ENCODE peak calls at places on chromosomes 13 and 19, in eight cellular contexts. R is A549, U is spleen, A is left ventricle myocardium inferior, P is left lung, N is astrocyte, I is esophagus squamous epithelium, D is IMR-90. Z is an unnamed sample.

GRCh38 chr19:16883518-16883917 is 5.3 kb upstream of the F2RL3 start:
- DNase-seq in R (no peak), U (no peak), A (no peak), P (no peak), N (no peak), I (no peak), D (no peak), Z (no peak)

GRCh38 chr19:7260161-7260560 is 34.1 kb downstream of the INSR start:
- DNase-seq in R (no peak), U (no peak), A (no peak), P (no peak), N (no peak), I (no peak), D (no peak), Z (no peak)

GRCh38 chr19:44648536-44649370 is 5.0 kb downstream of the PVR start:
- DNase-seq in R (no peak), U (peak; percentile 18), A (peak; percentile 31), P (no peak), N (peak; percentile 33), I (no peak), D (peak; percentile 68), Z (no peak)

GRCh38 chr13:30526612-30527217 is 61.0 kb upstream of the HMGB1 start:
- DNase-seq in R (no peak), U (no peak), A (peak; percentile 18), P (peak; percentile 78), N (no peak), I (no peak), D (peak; percentile 25), Z (no peak)

GRCh38 chr13:22227895-22228294 is 557.0 kb downstream of the FGF9 start:
- DNase-seq in R (no peak), U (no peak), A (no peak), P (no peak), N (no peak), I (no peak), D (no peak), Z (no peak)

GRCh38 chr19:46907880-46908279 is 47.1 kb downstream of the ARHGAP35 start:
- DNase-seq in R (no peak), U (no peak), A (no peak), P (no peak), N (no peak), I (no peak), D (no peak), Z (no peak)

GRCh38 chr19:17488593-17489391 is 18.5 kb downstream of the SLC27A1 start:
- DNase-seq in R (peak; percentile 66), U (peak; percentile 89), A (peak; percentile 59), P (peak; percentile 93), N (no peak), I (no peak), D (no peak), Z (no peak)

GRCh38 chr13:47480121-47480520 is 521.0 kb downstream of the SUCLA2 start:
- DNase-seq in R (no peak), U (no peak), A (no peak), P (no peak), N (peak; percentile 93), I (no peak), D (peak; percentile 96), Z (peak; percentile 82)

GRCh38 chr13:36345438-36346221 is 564 bp downstream of the SPART start:
- DNase-seq in R (peak; percentile 69), U (peak; percentile 85), A (peak; percentile 62), P (peak; percentile 81), N (peak; percentile 86), I (no peak), D (peak; percentile 92), Z (peak; percentile 54)

GRCh38 chr13:45847554-45848224 is 3.9 kb downstream of the SIAH3 start:
- DNase-seq in R (no peak), U (no peak), A (peak; percentile 29), P (no peak), N (peak; percentile 27), I (no peak), D (no peak), Z (no peak)

GRCh38 chr19:54373781-54374266 is 9.1 kb upstream of the LAIR1 start:
- DNase-seq in R (no peak), U (no peak), A (no peak), P (no peak), N (no peak), I (no peak), D (no peak), Z (no peak)

GRCh38 chr19:56146904-56147303 is 5.8 kb downstream of the ZNF444 start:
- DNase-seq in R (no peak), U (no peak), A (no peak), P (no peak), N (no peak), I (no peak), D (no peak), Z (no peak)

DNA sequence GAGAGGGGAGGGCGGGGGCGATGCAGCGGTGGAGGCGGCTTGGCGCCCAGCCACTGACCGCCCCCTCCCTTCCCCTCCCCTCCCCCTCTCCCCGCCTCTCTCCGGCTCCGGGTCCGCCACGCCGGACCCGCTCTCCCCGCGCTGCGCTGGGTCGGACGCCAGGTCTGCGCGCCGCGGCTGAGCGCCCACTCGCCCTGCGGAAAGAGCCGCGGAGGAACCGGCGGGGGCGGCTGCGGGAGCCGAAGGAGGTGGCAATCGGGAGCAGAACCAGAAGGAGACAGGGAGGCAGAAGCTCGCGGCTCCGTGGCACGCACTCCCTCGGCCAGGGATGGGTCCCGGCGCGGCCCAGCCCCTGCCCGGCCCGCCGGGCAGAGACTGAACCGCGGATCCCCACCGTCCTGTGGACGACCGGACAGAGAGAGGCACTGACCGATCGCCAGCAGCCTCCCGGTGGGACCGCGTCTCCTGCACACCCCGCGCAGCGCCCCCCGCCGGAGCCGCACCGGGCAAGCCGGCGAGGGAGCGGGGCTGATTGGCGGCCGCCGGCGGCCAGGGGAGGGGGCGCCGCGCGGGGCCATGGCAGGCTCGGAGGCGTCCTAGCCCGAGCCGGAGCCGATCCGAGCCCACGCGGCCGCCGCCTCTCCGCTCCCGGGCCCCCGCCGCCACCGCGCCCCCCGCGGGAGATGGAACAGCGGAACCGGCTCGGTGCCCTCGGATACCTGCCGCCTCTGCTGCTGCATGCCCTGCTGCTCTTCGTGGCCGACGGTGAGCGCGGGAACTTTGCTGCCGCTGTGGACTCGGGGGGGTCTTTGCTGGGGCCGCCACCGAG is at the start of gene VSTM2B:
- DNase-seq in R (no peak), U (peak; percentile 33), A (no peak), P (no peak), N (no peak), I (no peak), D (no peak), Z (no peak)
- H3K4me3 ChIP-seq in R (peak within 1 kb of the TSS; percentile 18), U (peak within 1 kb of the TSS; percentile 5), A (peak within 1 kb of the TSS; percentile 52), P (no peak within 1 kb of the TSS), N (no peak within 1 kb of the TSS), I (peak within 1 kb of the TSS; percentile 21), D (no peak within 1 kb of the TSS), Z (no peak within 1 kb of the TSS)

GRCh38 chr13:97566907-97567306 is 132.9 kb downstream of the RAP2A start:
- DNase-seq in R (no peak), U (no peak), A (no peak), P (no peak), N (no peak), I (no peak), D (no peak), Z (no peak)
- TF ChIP-seq CTCF in R (no peak), U (no peak), A (no peak), P (no peak), N (no peak), I (no peak), D (no peak), Z (no peak)

GRCh38 chr19:3456925-3457530 is 23.3 kb downstream of the SMIM24 start:
- DNase-seq in R (no peak), U (no peak), A (no peak), P (peak; percentile 61), N (no peak), I (no peak), D (no peak), Z (no peak)

GRCh38 chr19:3453840-3454239 is 26.5 kb downstream of the SMIM24 start:
- DNase-seq in R (no peak), U (no peak), A (no peak), P (no peak), N (no peak), I (no peak), D (no peak), Z (no peak)

GRCh38 chr19:3455393-3455955 is 24.9 kb downstream of the SMIM24 start:
- DNase-seq in R (no peak), U (no peak), A (no peak), P (no peak), N (no peak), I (no peak), D (no peak), Z (no peak)

GRCh38 chr19:3455960-3456601 is 24.2 kb downstream of the SMIM24 start:
- DNase-seq in R (peak; percentile 51), U (no peak), A (no peak), P (peak; percentile 62), N (no peak), I (no peak), D (no peak), Z (no peak)

GRCh38 chr19:3454656-3455392 is 25.5 kb downstream of the SMIM24 start:
- DNase-seq in R (no peak), U (no peak), A (no peak), P (no peak), N (no peak), I (no peak), D (no peak), Z (no peak)
- H3K27ac ChIP-seq in R (peak overlapping the region; percentile 95), U (no peak overlapping the region), A (no peak overlapping the region), P (no peak overlapping the region), N (no peak overlapping the region), I (peak overlapping the region; percentile 14), D (no peak overlapping the region), Z (peak overlapping the region; percentile 21)

GRCh38 chr19:13561461-13561860 is 55.2 kb upstream of the CACNA1A start:
- DNase-seq in R (no peak), U (no peak), A (no peak), P (no peak), N (no peak), I (no peak), D (no peak), Z (no peak)

GRCh38 chr19:13553880-13554400 is 47.7 kb upstream of the CACNA1A start:
- DNase-seq in R (no peak), U (no peak), A (no peak), P (no peak), N (no peak), I (no peak), D (no peak), Z (no peak)

GRCh38 chr19:13556552-13556951 is 50.3 kb upstream of the CACNA1A start:
- DNase-seq in R (no peak), U (no peak), A (no peak), P (no peak), N (no peak), I (no peak), D (no peak), Z (no peak)

GRCh38 chr19:13554506-13555235 is 48.4 kb upstream of the CACNA1A start:
- DNase-seq in R (no peak), U (no peak), A (no peak), P (no peak), N (no peak), I (no peak), D (no peak), Z (no peak)

DNA sequence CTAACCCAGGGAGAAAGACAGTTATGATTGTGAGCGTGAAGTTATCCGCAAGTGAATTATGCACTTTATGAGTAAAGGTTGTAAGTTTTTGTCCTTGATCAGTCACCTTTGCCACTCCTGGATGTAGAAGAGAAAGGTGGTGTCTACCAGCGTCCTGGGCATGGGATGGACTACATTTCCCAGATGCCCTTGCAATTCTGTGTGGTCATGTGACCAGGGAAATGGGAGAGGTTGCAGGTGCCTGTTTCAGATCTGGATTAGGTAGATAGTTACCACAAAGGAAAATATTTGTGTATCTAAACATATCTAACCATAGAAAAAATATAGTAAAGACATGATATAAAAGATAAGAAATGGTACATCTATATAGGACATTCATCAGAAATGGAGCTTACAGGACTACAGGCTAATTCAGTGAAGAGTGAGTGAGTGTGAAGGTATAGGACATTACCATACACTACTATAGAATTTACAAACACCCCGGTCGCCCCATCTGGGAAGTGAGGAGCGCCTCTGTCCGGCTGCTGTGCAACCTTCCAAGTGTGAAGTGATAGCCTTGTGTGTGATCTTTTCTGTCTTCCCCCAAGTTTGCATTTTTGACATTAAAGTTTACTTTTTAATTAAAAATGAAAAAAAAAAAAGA is 51.6 kb upstream of the CACNA1A start:
- DNase-seq in R (no peak), U (no peak), A (no peak), P (no peak), N (no peak), I (no peak), D (no peak), Z (no peak)
- H3K4me3 ChIP-seq in R (no peak overlapping the region), U (no peak overlapping the region), A (no peak overlapping the region), P (no peak overlapping the region), N (no peak overlapping the region), I (no peak overlapping the region), D (no peak overlapping the region), Z (no peak overlapping the region)